ENCODE peak calls at places on chromosomes 16 and 17, in six cellular contexts. V is A549, E is HCT116, H is endothelial cell of umbilical vein, I is GM12878, L is K562. N is an unnamed sample.
A peak's percentile ranks its signal among the peaks of the same experiment; 100 is the strongest.

GRCh38 chr16:8370374-8371015 is 219.8 kb downstream of the TMEM114 start:
- DNase-seq in I (no peak), E (no peak), H (no peak), L (no peak), V (no peak), N (peak; percentile 22)

GRCh38 chr17:7307686-7308624 is 527 bp downstream of the EIF5A start:
- DNase-seq in E (no peak), H (no peak), L (peak; percentile 63), I (no peak), V (peak; percentile 52), N (peak; percentile 53)

GRCh38 chr17:78547035-78547434 is 30.2 kb downstream of the DNAH17 start:
- DNase-seq in I (no peak), L (no peak), H (no peak), E (no peak), V (no peak), N (no peak)

GRCh38 chr17:59769891-59770290 is 62.4 kb downstream of the VMP1 start:
- DNase-seq in V (no peak), I (no peak), L (no peak), E (no peak), H (peak; percentile 89), N (no peak)

GRCh38 chr16:63292036-63292435 is 1255.8 kb upstream of the CDH8 start:
- DNase-seq in E (no peak), L (no peak), H (no peak), I (no peak), V (no peak), N (no peak)

GRCh38 chr17:75087558-75088453 is at the start of gene SLC16A5:
- DNase-seq in L (peak; percentile 96), H (peak; percentile 81), E (peak; percentile 84), I (no peak), V (peak; percentile 99), N (peak; percentile 92)

GRCh38 chr17:45384800-45385262 is 47.8 kb downstream of the ARHGAP27 start:
- DNase-seq in H (no peak), E (no peak), L (no peak), V (no peak), I (no peak), N (no peak)

GRCh38 chr17:34099859-34100258 is 155.2 kb upstream of the CCL2 start:
- DNase-seq in V (no peak), L (no peak), E (no peak), H (no peak), I (no peak), N (no peak)

GRCh38 chr17:36117505-36118382 is 14.1 kb downstream of the CCL4 start:
- DNase-seq in E (no peak), H (no peak), I (no peak), V (no peak), L (no peak), N (peak; percentile 8)

GRCh38 chr17:27800522-27800921 is at the start of gene NOS2:
- DNase-seq in H (no peak), I (no peak), E (no peak), V (no peak), L (no peak), N (no peak)

GRCh38 chr16:56360117-56361008 is 65.0 kb downstream of the AMFR start:
- DNase-seq in E (no peak), H (no peak), V (no peak), L (no peak), I (no peak), N (no peak)

GRCh38 chr17:49872776-49873377 is 25.0 kb upstream of the TAC4 start:
- DNase-seq in L (no peak), I (no peak), H (no peak), V (no peak), E (no peak), N (no peak)

GRCh38 chr17:59680314-59680713 is 26.9 kb downstream of the PTRH2 start:
- DNase-seq in H (no peak), L (no peak), I (no peak), E (no peak), V (no peak), N (no peak)

GRCh38 chr16:64648282-64648681 is 473.6 kb downstream of the CDH11 start:
- DNase-seq in V (no peak), H (no peak), I (no peak), E (no peak), L (no peak), N (no peak)

GRCh38 chr16:30923554-30924085 is at the start of gene FBXL19:
- DNase-seq in H (no peak), L (no peak), E (no peak), V (no peak), I (no peak), N (no peak)

GRCh38 chr16:8063151-8063550 is 527.2 kb downstream of the TMEM114 start:
- DNase-seq in H (no peak), I (no peak), L (no peak), V (no peak), E (no peak), N (no peak)

GRCh38 chr17:60908324-60908723 is 230.7 kb downstream of the BCAS3 start:
- DNase-seq in V (no peak), L (no peak), H (no peak), E (no peak), I (no peak), N (no peak)

GRCh38 chr17:15323147-15323546 is 18.2 kb downstream of the TEKT3 start:
- DNase-seq in H (no peak), V (no peak), I (no peak), L (no peak), E (no peak), N (no peak)

GRCh38 chr16:84378567-84378966 is 10.2 kb downstream of the ATP2C2 start:
- DNase-seq in V (no peak), L (no peak), I (no peak), H (no peak), E (no peak), N (no peak)

GRCh38 chr16:59047114-59047513 is 313.0 kb upstream of the GOT2 start:
- DNase-seq in I (no peak), L (no peak), E (no peak), H (peak; percentile 65), V (no peak), N (peak; percentile 18)

GRCh38 chr17:79741751-79742588 is 11.2 kb downstream of the ENPP7 start:
- DNase-seq in I (no peak), E (peak; percentile 46), V (peak; percentile 93), L (peak; percentile 92), H (peak; percentile 62), N (peak; percentile 77)
- TF ChIP-seq MAX in I (no peak), E (no peak), V (no peak), L (no peak), H (no peak), N (no peak)

DNA sequence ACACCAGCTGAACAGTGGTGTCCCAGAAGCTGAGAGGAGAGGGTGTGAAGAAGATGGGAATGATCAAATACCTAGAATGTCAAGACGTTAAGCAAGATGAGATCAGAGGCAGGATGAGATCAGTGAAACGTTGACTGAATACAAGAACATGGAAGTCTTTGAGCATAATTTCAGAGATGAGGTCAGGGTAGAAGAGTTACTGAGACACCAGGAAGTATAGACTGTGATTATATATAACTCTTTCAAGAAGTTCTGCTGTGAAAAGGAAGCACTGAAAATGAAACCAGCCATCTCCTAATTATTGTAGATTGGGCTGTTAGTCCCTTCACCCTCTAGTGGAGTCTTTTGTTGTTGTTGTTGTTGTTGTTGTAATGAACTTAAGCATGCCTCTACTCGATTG is 9.1 kb downstream of the SHCBP1 start:
- DNase-seq in V (no peak), I (no peak), H (no peak), E (no peak), L (no peak), N (no peak)
- TF ChIP-seq CTCF in V (no peak), I (no peak), H (no peak), E (no peak), L (no peak), N (no peak)

GRCh38 chr16:70692130-70692470 is 6.2 kb upstream of the MTSS2 start:
- DNase-seq in E (no peak), H (no peak), V (no peak), L (no peak), I (no peak), N (no peak)

GRCh38 chr16:70692481-70693203 is 6.8 kb upstream of the MTSS2 start:
- DNase-seq in I (no peak), V (no peak), L (no peak), E (no peak), H (no peak), N (no peak)

GRCh38 chr16:70693231-70693671 is 7.4 kb upstream of the MTSS2 start:
- DNase-seq in E (no peak), I (no peak), L (no peak), V (no peak), H (no peak), N (no peak)

GRCh38 chr16:70689970-70690905 is 4.4 kb upstream of the MTSS2 start:
- DNase-seq in I (no peak), E (no peak), V (no peak), H (no peak), L (no peak), N (no peak)

GRCh38 chr16:70691223-70692129 is 5.6 kb upstream of the MTSS2 start:
- DNase-seq in I (no peak), V (no peak), E (no peak), H (peak; percentile 54), L (no peak), N (no peak)
- TF ChIP-seq POLR2A in I (no peak), V (no peak), E (no peak), H (no peak), L (no peak), N (no peak)

DNA sequence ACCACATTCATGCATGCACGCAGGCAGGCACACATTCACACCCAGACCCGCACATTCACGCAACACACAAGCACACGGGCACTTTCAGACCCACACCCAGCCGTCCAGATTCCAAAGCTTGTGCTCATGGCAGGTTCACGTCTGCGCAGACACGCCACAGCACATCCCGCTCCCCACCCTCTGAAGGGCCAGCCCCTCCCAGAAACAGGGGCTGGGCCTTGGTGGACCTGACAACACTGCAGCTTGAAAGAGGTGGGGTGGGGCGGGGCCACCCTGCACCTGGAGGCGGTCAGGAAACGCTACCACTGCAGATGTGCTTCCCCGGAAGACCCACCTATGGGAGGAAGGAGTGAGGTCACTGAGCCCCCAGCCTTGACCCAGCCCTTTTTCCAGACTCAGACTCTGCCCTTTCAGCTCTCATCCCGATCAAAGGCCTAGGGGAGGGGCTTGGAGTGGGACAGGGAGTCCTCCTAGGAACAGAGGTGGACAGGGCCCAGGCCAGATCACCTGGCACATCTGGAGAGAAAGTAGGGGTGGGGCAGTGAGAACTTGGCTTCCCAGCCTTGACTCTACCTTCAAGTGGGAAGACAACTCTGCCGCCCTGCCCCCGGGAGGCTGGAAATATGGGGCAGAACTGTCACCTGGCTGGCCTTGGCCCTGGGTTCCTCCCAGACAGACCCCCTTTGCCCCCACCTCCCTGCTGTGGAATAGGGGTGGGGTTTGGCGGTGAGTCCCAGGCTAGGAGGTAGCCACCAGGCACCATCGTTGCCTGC is 11.0 kb downstream of the P3H4 start:
- DNase-seq in H (no peak), E (peak; percentile 92), I (no peak), L (peak; percentile 80), V (peak; percentile 35), N (no peak)
- TF ChIP-seq MAX in H (no peak), E (peak; percentile 83), I (no peak), L (no peak), V (no peak), N (no peak)

DNA sequence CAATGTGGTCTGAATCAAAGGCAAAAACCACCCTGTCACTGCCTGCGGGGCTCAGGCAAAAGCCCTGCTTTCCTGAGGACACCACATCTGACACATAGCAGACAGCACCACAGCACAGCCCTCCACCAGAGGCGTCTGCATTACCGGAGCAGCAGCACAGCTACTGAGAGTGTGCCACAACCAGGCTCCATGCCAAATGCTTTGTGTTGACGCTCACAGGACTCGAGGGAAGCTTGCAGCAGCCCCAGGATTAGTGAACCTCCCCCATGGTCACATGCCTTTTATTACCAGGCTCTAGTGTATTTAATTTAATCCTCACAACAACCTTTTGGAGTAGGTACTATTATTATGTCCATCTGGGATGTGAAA is 12.6 kb downstream of the ATPAF2 start:
- DNase-seq in E (no peak), I (no peak), V (no peak), H (peak; percentile 29), L (no peak), N (no peak)
- TF ChIP-seq CTCF in E (no peak), I (no peak), V (no peak), H (no peak), L (no peak), N (no peak)